ENCODE peak calls at places on chromosomes 6 and 20, in eight cellular contexts. R is tibial artery; D is AG10803; J is astrocyte of the spinal cord; M is CD8-positive, alpha-beta T cell; F is fibroblast of the aortic adventitia; X is AG09309; Z is NB4. U is an unnamed sample.

GRCh38 chr6:124490123-124490522 is 472.1 kb upstream of the RNF217 start:
- DNase-seq in R (no peak), D (no peak), J (no peak), M (no peak), F (no peak), X (no peak), Z (no peak), U (no peak)

GRCh38 chr6:168016176-168016620 is 18.7 kb downstream of the KIF25 start:
- DNase-seq in R (no peak), D (no peak), J (no peak), M (no peak), F (no peak), X (no peak), Z (no peak), U (no peak)

GRCh38 chr6:110233769-110234374 is 53.6 kb downstream of the CDC40 start:
- DNase-seq in R (no peak), D (peak; percentile 27), J (peak; percentile 32), M (no peak), F (peak; percentile 39), X (no peak), Z (peak; percentile 32), U (peak; percentile 59)

GRCh38 chr6:88870728-88871330 is 92.6 kb downstream of the RNGTT start:
- DNase-seq in R (no peak), D (peak; percentile 58), J (peak; percentile 66), M (peak; percentile 47), F (peak; percentile 84), X (no peak), Z (peak; percentile 69), U (peak; percentile 74)

GRCh38 chr20:39800548-39800947 is 838.4 kb downstream of the DHX35 start:
- DNase-seq in R (peak; percentile 25), D (peak; percentile 83), J (peak; percentile 82), M (no peak), F (peak; percentile 84), X (peak; percentile 46), Z (peak; percentile 21), U (peak; percentile 15)

GRCh38 chr6:153412519-153412918 is 281.4 kb upstream of the RGS17 start:
- DNase-seq in R (no peak), D (no peak), J (no peak), M (no peak), F (no peak), X (no peak), Z (no peak), U (no peak)

GRCh38 chr6:69421986-69422385 is 374.8 kb downstream of the LMBRD1 start:
- DNase-seq in R (no peak), D (no peak), J (no peak), M (no peak), F (no peak), X (no peak), Z (no peak), U (no peak)

GRCh38 chr6:112252571-112253504 is 1.5 kb downstream of the LAMA4 start:
- DNase-seq in R (no peak), D (peak; percentile 79), J (peak; percentile 61), M (no peak), F (peak; percentile 75), X (no peak), Z (no peak), U (no peak)

GRCh38 chr20:5528719-5529256 is 212.0 kb upstream of the PROKR2 start:
- DNase-seq in R (peak; percentile 65), D (peak; percentile 84), J (peak; percentile 78), M (peak; percentile 71), F (peak; percentile 94), X (peak; percentile 57), Z (peak; percentile 92), U (peak; percentile 92)

GRCh38 chr6:160978141-160978926 is 13.2 kb upstream of the MAP3K4 start:
- DNase-seq in R (no peak), D (peak; percentile 88), J (peak; percentile 44), M (no peak), F (peak; percentile 69), X (no peak), Z (no peak), U (no peak)

GRCh38 chr6:96939019-96939805 is 14.7 kb downstream of the KLHL32 start:
- DNase-seq in R (no peak), D (peak; percentile 61), J (peak; percentile 42), M (no peak), F (peak; percentile 62), X (peak; percentile 25), Z (no peak), U (no peak)

GRCh38 chr6:138991206-138991605 is 3.2 kb upstream of the REPS1 start:
- DNase-seq in R (no peak), D (no peak), J (no peak), M (no peak), F (no peak), X (no peak), Z (no peak), U (no peak)
- H3K4me3 ChIP-seq in R (no peak overlapping the region), D (no peak overlapping the region), J (no peak overlapping the region), M (no peak overlapping the region), F (no peak overlapping the region), X (no peak overlapping the region), Z (no peak overlapping the region), U (no peak overlapping the region)

DNA sequence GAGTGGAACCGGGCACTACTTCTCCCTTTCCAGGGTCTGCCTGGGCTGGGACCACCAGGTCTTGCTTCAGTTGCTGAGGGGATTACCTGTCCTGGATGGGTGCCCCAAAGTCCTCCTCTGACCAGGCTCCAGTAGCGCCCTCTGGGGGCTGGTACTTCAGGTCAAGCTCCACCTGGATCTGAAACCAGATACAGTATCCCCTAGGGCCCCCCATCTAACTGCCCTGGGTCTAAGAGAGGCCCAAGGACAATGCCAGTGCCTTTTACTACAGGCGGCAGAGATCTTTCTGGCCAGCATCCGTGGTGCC is 11.2 kb upstream of the SPAG4 start:
- DNase-seq in R (no peak), D (no peak), J (no peak), M (no peak), F (no peak), X (no peak), Z (peak; percentile 50), U (peak; percentile 44)
- TF ChIP-seq CTCF in R (no peak), D (peak; percentile 17), J (peak; percentile 50), M (no peak), F (peak; percentile 19), X (peak; percentile 36), Z (peak; percentile 66), U (peak; percentile 40)

DNA sequence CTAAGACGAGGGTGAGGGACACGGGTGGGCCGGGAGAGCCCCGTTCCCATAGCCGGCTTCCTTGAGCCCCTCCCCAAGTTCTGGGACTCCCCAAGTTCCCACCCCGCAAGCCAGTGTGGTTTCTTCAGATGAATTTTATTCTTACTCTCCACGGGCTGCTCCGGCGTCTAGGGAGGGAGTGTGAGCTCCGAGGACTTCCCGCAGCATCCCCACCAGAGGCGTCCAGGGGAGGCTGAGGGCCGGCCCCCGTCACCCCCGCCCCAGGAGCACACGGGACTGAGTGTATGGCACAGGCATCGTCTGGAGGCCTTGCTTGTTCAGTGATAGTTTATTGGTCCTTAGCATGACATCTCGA is 10.0 kb upstream of the SLC4A11 start:
- DNase-seq in R (no peak), D (no peak), J (no peak), M (no peak), F (no peak), X (no peak), Z (no peak), U (no peak)
- H3K4me3 ChIP-seq in R (peak overlapping the region; percentile 4), D (peak overlapping the region; percentile 13), J (peak overlapping the region; percentile 20), M (no peak overlapping the region), F (peak overlapping the region; percentile 31), X (peak overlapping the region; percentile 32), Z (peak overlapping the region; percentile 21), U (no peak overlapping the region)

GRCh38 chr20:21053002-21053762 is 53.0 kb downstream of the LINC00237 start:
- DNase-seq in R (no peak), D (no peak), J (no peak), M (no peak), F (no peak), X (no peak), Z (peak; percentile 71), U (no peak)
- TF ChIP-seq CTCF in R (no peak), D (no peak), J (no peak), M (no peak), F (no peak), X (no peak), Z (no peak), U (no peak)

DNA sequence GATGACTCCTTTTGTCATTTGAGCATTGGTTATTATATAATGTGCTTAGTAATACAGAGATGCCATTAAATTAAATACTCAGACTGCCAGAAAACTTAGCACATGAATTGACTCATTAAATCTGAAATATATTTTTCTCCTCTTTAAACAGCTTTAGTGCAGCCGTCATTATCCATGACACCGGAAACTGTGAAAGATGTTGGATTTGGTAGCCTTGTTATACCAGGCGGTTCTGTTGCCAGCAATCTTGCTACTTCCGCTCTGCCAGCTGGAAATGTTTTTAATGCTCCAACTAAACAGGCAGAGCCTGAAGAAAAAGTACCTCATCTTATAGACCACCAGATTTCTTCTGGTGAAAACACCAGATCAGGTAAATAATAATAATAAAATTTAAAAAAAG is 97.6 kb downstream of the SCAF8 start:
- DNase-seq in R (no peak), D (peak; percentile 10), J (no peak), M (no peak), F (no peak), X (no peak), Z (no peak), U (no peak)
- H3K4me3 ChIP-seq in R (no peak overlapping the region), D (no peak overlapping the region), J (no peak overlapping the region), M (no peak overlapping the region), F (no peak overlapping the region), X (no peak overlapping the region), Z (no peak overlapping the region), U (no peak overlapping the region)

DNA sequence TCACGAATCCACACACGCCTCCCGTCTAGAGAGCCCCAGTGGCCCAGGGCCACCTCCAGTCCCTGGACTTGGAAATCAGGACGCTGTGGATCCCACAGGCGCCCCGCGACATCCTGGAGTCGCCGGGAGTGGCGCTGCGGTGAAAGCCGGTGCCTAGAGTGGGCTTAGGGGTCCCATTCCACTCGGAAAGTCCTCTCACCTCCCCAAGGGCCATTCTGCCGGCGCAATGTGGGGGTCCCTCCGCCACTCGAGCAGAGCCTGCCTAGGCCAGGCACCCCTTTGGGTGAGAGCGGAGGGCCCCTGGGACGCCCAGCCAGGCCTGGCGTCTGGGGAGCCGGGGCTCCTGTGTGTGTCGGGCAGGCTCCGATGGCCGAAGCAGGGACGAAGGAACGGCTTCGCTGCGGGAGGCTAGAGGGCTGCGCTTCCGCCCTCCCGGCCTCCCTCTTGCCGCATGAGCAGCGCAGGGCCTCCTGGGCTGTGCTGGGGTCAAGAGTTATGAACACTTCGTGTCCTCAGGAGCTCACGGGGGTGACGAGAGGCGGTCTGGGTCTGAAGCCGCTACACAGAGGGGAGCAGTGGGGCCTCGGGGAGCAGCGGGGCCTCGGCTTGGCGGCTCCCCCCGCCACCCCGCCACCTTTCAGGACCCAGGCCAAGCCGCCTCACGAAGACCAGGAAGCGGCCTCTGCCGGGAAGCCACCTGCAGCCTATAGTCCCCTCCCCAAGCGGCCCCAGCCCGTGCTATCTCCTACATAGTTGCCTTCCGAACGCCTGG is 13.6 kb downstream of the POU3F2 start:
- DNase-seq in R (no peak), D (no peak), J (no peak), M (no peak), F (no peak), X (no peak), Z (no peak), U (no peak)
- TF ChIP-seq CTCF in R (no peak), D (peak; percentile 5), J (no peak), M (no peak), F (no peak), X (no peak), Z (no peak), U (no peak)

U was measured in GM12865.